ENCODE peak calls at places on chromosomes 7 and 10, in six cellular contexts. One of them, this sample, is unnamed.

GRCh38 chr7:91397612-91398011 is 133.4 kb downstream of the FZD1 start:
- DNase-seq in A549: no peak
- DNase-seq in effector memory CD4-positive, alpha-beta T cell: no peak
- DNase-seq in right atrium auricular region: no peak
- DNase-seq in spleen: no peak
- DNase-seq in IMR-90: no peak
- DNase-seq in this sample: no peak

GRCh38 chr7:145665499-145666258 is 450.9 kb upstream of the CNTNAP2 start:
- DNase-seq in A549: no peak
- DNase-seq in effector memory CD4-positive, alpha-beta T cell: no peak
- DNase-seq in right atrium auricular region: no peak
- DNase-seq in spleen: no peak
- DNase-seq in IMR-90: no peak
- DNase-seq in this sample: no peak

GRCh38 chr10:132570771-132571564 is 33.4 kb downstream of the INPP5A start:
- DNase-seq in A549: no peak
- DNase-seq in effector memory CD4-positive, alpha-beta T cell: no peak
- DNase-seq in right atrium auricular region: no peak
- DNase-seq in spleen: peak; percentile 93
- DNase-seq in IMR-90: no peak
- DNase-seq in this sample: no peak

GRCh38 chr10:624312-624604 is 65.2 kb downstream of the DIP2C start:
- DNase-seq in A549: no peak
- DNase-seq in effector memory CD4-positive, alpha-beta T cell: no peak
- DNase-seq in right atrium auricular region: no peak
- DNase-seq in spleen: no peak
- DNase-seq in IMR-90: no peak
- DNase-seq in this sample: no peak

GRCh38 chr7:129914536-129915272 is 38.1 kb downstream of the UBE2H start:
- DNase-seq in A549: no peak
- DNase-seq in effector memory CD4-positive, alpha-beta T cell: no peak
- DNase-seq in right atrium auricular region: no peak
- DNase-seq in spleen: no peak
- DNase-seq in IMR-90: no peak
- DNase-seq in this sample: no peak

GRCh38 chr7:20304366-20304765 is 26.3 kb upstream of the ITGB8 start:
- DNase-seq in A549: no peak
- DNase-seq in effector memory CD4-positive, alpha-beta T cell: no peak
- DNase-seq in right atrium auricular region: no peak
- DNase-seq in spleen: no peak
- DNase-seq in IMR-90: no peak
- DNase-seq in this sample: no peak

GRCh38 chr10:97590082-97590747 is 694 bp downstream of the C10orf62 start:
- DNase-seq in A549: no peak
- DNase-seq in effector memory CD4-positive, alpha-beta T cell: no peak
- DNase-seq in right atrium auricular region: no peak
- DNase-seq in spleen: no peak
- DNase-seq in IMR-90: no peak
- DNase-seq in this sample: no peak

GRCh38 chr7:28626629-28627262 is 214.4 kb downstream of the CREB5 start:
- DNase-seq in A549: peak; percentile 28
- DNase-seq in effector memory CD4-positive, alpha-beta T cell: no peak
- DNase-seq in right atrium auricular region: no peak
- DNase-seq in spleen: no peak
- DNase-seq in IMR-90: peak; percentile 36
- DNase-seq in this sample: no peak

GRCh38 chr7:87709258-87709657 is 81.1 kb downstream of the RUNDC3B start:
- DNase-seq in A549: no peak
- DNase-seq in effector memory CD4-positive, alpha-beta T cell: no peak
- DNase-seq in right atrium auricular region: no peak
- DNase-seq in spleen: no peak
- DNase-seq in IMR-90: no peak
- DNase-seq in this sample: no peak

GRCh38 chr10:34299105-34299611 is 515.9 kb downstream of the PARD3 start:
- DNase-seq in A549: no peak
- DNase-seq in effector memory CD4-positive, alpha-beta T cell: no peak
- DNase-seq in right atrium auricular region: no peak
- DNase-seq in spleen: no peak
- DNase-seq in IMR-90: peak; percentile 55
- DNase-seq in this sample: no peak

GRCh38 chr7:106915873-106916272 is 50.8 kb downstream of the PIK3CG start:
- DNase-seq in A549: no peak
- DNase-seq in effector memory CD4-positive, alpha-beta T cell: no peak
- DNase-seq in right atrium auricular region: no peak
- DNase-seq in spleen: no peak
- DNase-seq in IMR-90: no peak
- DNase-seq in this sample: no peak

GRCh38 chr7:30836991-30837390 is 65.8 kb downstream of the MINDY4 start:
- DNase-seq in A549: no peak
- DNase-seq in effector memory CD4-positive, alpha-beta T cell: no peak
- DNase-seq in right atrium auricular region: no peak
- DNase-seq in spleen: no peak
- DNase-seq in IMR-90: no peak
- DNase-seq in this sample: no peak

GRCh38 chr7:43112941-43113621 is 634 bp downstream of the HECW1 start:
- DNase-seq in A549: peak; percentile 19
- DNase-seq in effector memory CD4-positive, alpha-beta T cell: no peak
- DNase-seq in right atrium auricular region: no peak
- DNase-seq in spleen: no peak
- DNase-seq in IMR-90: peak; percentile 49
- DNase-seq in this sample: peak; percentile 65

GRCh38 chr7:44058759-44059218 is 6.6 kb downstream of the PGAM2 start:
- DNase-seq in A549: no peak
- DNase-seq in effector memory CD4-positive, alpha-beta T cell: no peak
- DNase-seq in right atrium auricular region: no peak
- DNase-seq in spleen: no peak
- DNase-seq in IMR-90: no peak
- DNase-seq in this sample: no peak

GRCh38 chr10:44517635-44518034 is 132.7 kb upstream of the CXCL12 start:
- DNase-seq in A549: no peak
- DNase-seq in effector memory CD4-positive, alpha-beta T cell: no peak
- DNase-seq in right atrium auricular region: no peak
- DNase-seq in spleen: no peak
- DNase-seq in IMR-90: no peak
- DNase-seq in this sample: no peak

GRCh38 chr10:19605806-19606205 is 210.4 kb upstream of the PLXDC2 start:
- DNase-seq in A549: no peak
- DNase-seq in effector memory CD4-positive, alpha-beta T cell: no peak
- DNase-seq in right atrium auricular region: no peak
- DNase-seq in spleen: no peak
- DNase-seq in IMR-90: no peak
- DNase-seq in this sample: no peak

GRCh38 chr7:25675789-25676474 is 447.6 kb upstream of the NPVF start:
- DNase-seq in A549: no peak
- DNase-seq in effector memory CD4-positive, alpha-beta T cell: no peak
- DNase-seq in right atrium auricular region: no peak
- DNase-seq in spleen: no peak
- DNase-seq in IMR-90: no peak
- DNase-seq in this sample: no peak

GRCh38 chr7:139109188-139109982 is at the start of gene ZC3HAV1:
- DNase-seq in A549: peak; percentile 86
- DNase-seq in effector memory CD4-positive, alpha-beta T cell: peak; percentile 87
- DNase-seq in right atrium auricular region: peak; percentile 95
- DNase-seq in spleen: peak; percentile 97
- DNase-seq in IMR-90: peak; percentile 86
- DNase-seq in this sample: peak; percentile 87

GRCh38 chr7:135509589-135509838 is 388 bp downstream of the CNOT4 start:
- DNase-seq in A549: no peak
- DNase-seq in effector memory CD4-positive, alpha-beta T cell: no peak
- DNase-seq in right atrium auricular region: no peak
- DNase-seq in spleen: no peak
- DNase-seq in IMR-90: peak; percentile 49
- DNase-seq in this sample: no peak
- H3K4me1 ChIP-seq in A549: peaks cover 20% of the 10 kb centered on the region
- H3K4me1 ChIP-seq in effector memory CD4-positive, alpha-beta T cell: peaks cover 10% of the 10 kb centered on the region
- H3K4me1 ChIP-seq in right atrium auricular region: no peaks in the 10 kb centered on the region
- H3K4me1 ChIP-seq in spleen: peaks cover 62% of the 10 kb centered on the region
- H3K4me1 ChIP-seq in IMR-90: no peaks in the 10 kb centered on the region
- H3K4me1 ChIP-seq in this sample: peaks cover 4% of the 10 kb centered on the region

GRCh38 chr7:116492654-116493109 is 6.9 kb upstream of the CAV2 start:
- DNase-seq in A549: no peak
- DNase-seq in effector memory CD4-positive, alpha-beta T cell: no peak
- DNase-seq in right atrium auricular region: no peak
- DNase-seq in spleen: no peak
- DNase-seq in IMR-90: peak; percentile 47
- DNase-seq in this sample: no peak
- H3K4me1 ChIP-seq in A549: peaks cover 76% of the 10 kb centered on the region
- H3K4me1 ChIP-seq in effector memory CD4-positive, alpha-beta T cell: no peaks in the 10 kb centered on the region
- H3K4me1 ChIP-seq in right atrium auricular region: no peaks in the 10 kb centered on the region
- H3K4me1 ChIP-seq in spleen: no peaks in the 10 kb centered on the region
- H3K4me1 ChIP-seq in IMR-90: peaks cover 10% of the 10 kb centered on the region
- H3K4me1 ChIP-seq in this sample: peaks cover 3% of the 10 kb centered on the region

DNA sequence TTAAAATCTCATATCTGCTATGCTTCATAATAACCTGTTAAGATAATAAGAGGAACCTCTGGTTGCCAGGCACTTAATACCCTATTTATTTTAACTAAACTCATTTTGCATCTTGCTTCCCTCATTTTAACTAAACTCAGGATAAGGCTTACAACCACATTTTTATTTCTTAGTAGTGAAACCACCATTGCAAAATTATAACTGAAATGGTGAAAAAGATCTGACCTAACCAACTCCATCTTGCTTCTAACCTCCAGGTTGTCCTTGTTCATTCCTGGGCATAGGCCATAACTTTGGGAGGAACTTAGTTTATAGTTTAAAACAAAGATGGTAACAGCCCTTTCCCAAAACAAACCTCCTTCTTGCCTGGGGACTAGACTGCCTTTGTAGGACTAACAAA is 6.0 kb downstream of the FAM3C start:
- DNase-seq in A549: no peak
- DNase-seq in effector memory CD4-positive, alpha-beta T cell: no peak
- DNase-seq in right atrium auricular region: no peak
- DNase-seq in spleen: no peak
- DNase-seq in IMR-90: no peak
- DNase-seq in this sample: no peak
- H3K4me1 ChIP-seq in A549: peaks cover 8% of the 10 kb centered on the region
- H3K4me1 ChIP-seq in effector memory CD4-positive, alpha-beta T cell: peaks cover 8% of the 10 kb centered on the region
- H3K4me1 ChIP-seq in right atrium auricular region: no peaks in the 10 kb centered on the region
- H3K4me1 ChIP-seq in spleen: peaks cover 97% of the 10 kb centered on the region
- H3K4me1 ChIP-seq in IMR-90: no peaks in the 10 kb centered on the region
- H3K4me1 ChIP-seq in this sample: peaks cover 5% of the 10 kb centered on the region

DNA sequence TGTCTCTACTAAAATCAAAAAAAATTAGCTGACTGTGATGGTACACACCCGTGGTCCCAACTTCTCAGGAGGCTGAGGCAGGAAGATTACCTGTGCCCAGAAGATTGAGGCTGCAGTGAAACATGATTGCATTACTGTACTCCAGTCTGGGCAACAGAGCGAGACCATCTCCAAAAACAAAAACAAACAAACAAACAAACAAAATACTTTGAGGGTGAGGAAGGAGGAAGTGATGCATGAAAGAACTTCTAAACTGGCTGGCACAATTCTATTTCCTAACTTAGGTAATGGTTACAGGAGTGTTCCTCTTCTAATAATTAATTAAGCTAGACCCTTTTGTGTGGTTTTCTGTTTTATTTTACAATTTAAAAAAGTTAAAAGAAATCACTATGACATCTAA is 15.5 kb downstream of the WAPL start:
- DNase-seq in A549: no peak
- DNase-seq in effector memory CD4-positive, alpha-beta T cell: no peak
- DNase-seq in right atrium auricular region: no peak
- DNase-seq in spleen: no peak
- DNase-seq in IMR-90: no peak
- DNase-seq in this sample: no peak
- H3K4me1 ChIP-seq in A549: peaks cover 22% of the 10 kb centered on the region
- H3K4me1 ChIP-seq in effector memory CD4-positive, alpha-beta T cell: peaks cover 10% of the 10 kb centered on the region
- H3K4me1 ChIP-seq in right atrium auricular region: no peaks in the 10 kb centered on the region
- H3K4me1 ChIP-seq in spleen: peaks cover 97% of the 10 kb centered on the region
- H3K4me1 ChIP-seq in IMR-90: peaks cover 6% of the 10 kb centered on the region
- H3K4me1 ChIP-seq in this sample: peaks cover 1% of the 10 kb centered on the region

DNA sequence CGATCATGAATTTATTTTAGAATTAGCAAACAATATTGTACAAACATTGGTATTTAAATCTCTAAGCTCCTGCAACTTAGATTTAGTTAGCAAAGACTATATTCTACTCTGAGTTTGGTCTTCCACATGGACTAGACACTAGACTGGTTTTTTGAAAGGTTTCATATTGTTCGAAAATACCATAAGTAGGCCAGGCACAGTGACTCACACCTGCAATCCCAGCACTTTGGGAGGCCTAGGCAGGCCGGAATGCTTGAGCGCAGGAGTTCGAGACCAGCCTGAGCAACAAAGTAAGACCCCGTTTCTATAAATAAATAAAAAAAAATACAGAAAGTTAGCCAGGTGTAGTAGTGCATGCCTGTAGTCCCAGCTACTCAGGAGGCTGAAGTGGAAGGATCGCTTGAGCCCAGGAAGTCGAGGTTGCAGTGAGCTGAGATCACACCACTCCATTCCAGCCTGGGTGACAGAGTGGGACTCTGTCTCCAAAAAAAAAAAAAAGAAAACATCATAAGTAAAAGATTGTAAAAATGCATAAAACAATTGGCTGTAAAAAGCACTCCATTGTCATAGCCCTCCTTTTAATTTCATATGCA is 73.1 kb downstream of the ABCC2 start:
- DNase-seq in A549: no peak
- DNase-seq in effector memory CD4-positive, alpha-beta T cell: no peak
- DNase-seq in right atrium auricular region: no peak
- DNase-seq in spleen: no peak
- DNase-seq in IMR-90: no peak
- DNase-seq in this sample: no peak
- H3K4me1 ChIP-seq in A549: peaks cover 15% of the 10 kb centered on the region
- H3K4me1 ChIP-seq in effector memory CD4-positive, alpha-beta T cell: no peaks in the 10 kb centered on the region
- H3K4me1 ChIP-seq in right atrium auricular region: no peaks in the 10 kb centered on the region
- H3K4me1 ChIP-seq in spleen: no peaks in the 10 kb centered on the region
- H3K4me1 ChIP-seq in IMR-90: no peaks in the 10 kb centered on the region
- H3K4me1 ChIP-seq in this sample: no peaks in the 10 kb centered on the region